ENCODE peak calls at places on chromosomes 11 and 22, in ten cellular contexts. L is heart right ventricle; A is NCI-H345; O is RCC 7860; V is neural crest cell; H is heart left ventricle; J is effector memory CD4-positive, alpha-beta T cell; E is lower lobe of right lung; Q is NCI-H1092 treated with DMSO at 0.1 percent for 48 hours; K is NCI-H1105 treated with DMSO at 0.1 percent for 48 hours. B is an unnamed sample.

GRCh38 chr22:33073989-33074391 is 15.8 kb upstream of the SYN3 start:
- DNase-seq in L (no peak), A (no peak), O (no peak), V (no peak), H (no peak), J (no peak), E (no peak), Q (no peak), K (no peak), B (no peak)

GRCh38 chr11:133906746-133907145 is 50.0 kb downstream of the IGSF9B start:
- DNase-seq in L (no peak), A (no peak), O (no peak), V (no peak), H (no peak), J (no peak), E (peak), Q (no peak), K (no peak), B (peak)

GRCh38 chr22:26503758-26504157 is 8.5 kb downstream of the TFIP11 start:
- DNase-seq in L (no peak), A (no peak), O (no peak), V (no peak), H (no peak), J (no peak), E (no peak), Q (no peak), K (no peak), B (no peak)

GRCh38 chr11:43360361-43361032 is 1.8 kb downstream of the TTC17 start:
- DNase-seq in L (no peak), A (no peak), O (no peak), V (no peak), H (no peak), J (no peak), E (no peak), Q (no peak), K (peak), B (no peak)

GRCh38 chr11:61477126-61477525 is 31.4 kb upstream of the LRRC10B start:
- DNase-seq in L (no peak), A (no peak), O (no peak), V (no peak), H (no peak), J (no peak), E (no peak), Q (no peak), K (no peak), B (no peak)

GRCh38 chr22:48885919-48886305 is 941.8 kb downstream of the BRD1 start:
- DNase-seq in L (no peak), A (no peak), O (no peak), V (no peak), H (no peak), J (no peak), E (peak), Q (no peak), K (peak), B (peak)

GRCh38 chr11:134724106-134724778 is 312.2 kb upstream of the B3GAT1 start:
- DNase-seq in L (no peak), A (no peak), O (no peak), V (no peak), H (no peak), J (no peak), E (no peak), Q (no peak), K (no peak), B (no peak)

GRCh38 chr11:45451766-45452440 is 165.8 kb upstream of the SYT13 start:
- DNase-seq in L (no peak), A (no peak), O (no peak), V (no peak), H (no peak), J (no peak), E (no peak), Q (no peak), K (no peak), B (no peak)

GRCh38 chr11:47950396-47950795 is 30.0 kb upstream of the PTPRJ start:
- DNase-seq in L (peak), A (no peak), O (no peak), V (no peak), H (peak), J (peak), E (peak), Q (no peak), K (no peak), B (no peak)

GRCh38 chr11:19802773-19803293 is 90.2 kb downstream of the NAV2 start:
- DNase-seq in L (no peak), A (no peak), O (no peak), V (no peak), H (no peak), J (no peak), E (no peak), Q (no peak), K (no peak), B (no peak)

GRCh38 chr22:36323855-36324331 is 63.9 kb downstream of the MYH9 start:
- DNase-seq in L (peak), A (no peak), O (no peak), V (no peak), H (peak), J (no peak), E (no peak), Q (peak), K (no peak), B (no peak)

GRCh38 chr11:78645226-78646202 is 70.8 kb upstream of the NARS2 start:
- DNase-seq in L (peak), A (peak), O (peak), V (peak), H (peak), J (peak), E (peak), Q (peak), K (peak), B (peak)

GRCh38 chr22:48090332-48090672 is 1327.9 kb downstream of the TBC1D22A start:
- DNase-seq in L (no peak), A (no peak), O (no peak), V (no peak), H (no peak), J (no peak), E (no peak), Q (no peak), K (no peak), B (no peak)